ENCODE peak calls at places on chromosomes 12 and 14, in ten cellular contexts. H, B, N, O, U, Z, G, P, E and A are unnamed samples. For H3K36me3, the result is how much of the 10 kb centered on the place peaks cover.

GRCh38 chr12:9651265-9651729 is 18.2 kb upstream of the CLEC2D start:
- DNase-seq in O (no peak), G (peak), N (no peak), Z (peak), U (no peak), P (no peak), B (no peak), H (no peak), E (no peak), A (peak)

GRCh38 chr14:80996049-80996901 is 40.9 kb downstream of the TSHR start:
- DNase-seq in G (peak), P (no peak), O (peak), H (peak), Z (peak), B (peak), E (peak), U (no peak), N (no peak), A (peak)

GRCh38 chr12:63045020-63045860 is 105.8 kb downstream of the AVPR1A start:
- DNase-seq in U (no peak), H (no peak), P (no peak), B (no peak), G (no peak), E (no peak), O (peak), Z (peak), N (no peak), A (peak)

GRCh38 chr12:109762071-109762672 is 48.5 kb downstream of the FAM222A start:
- DNase-seq in O (no peak), P (peak), G (no peak), Z (no peak), B (no peak), H (no peak), N (no peak), U (no peak), E (no peak), A (no peak)

GRCh38 chr12:179131-179884 is 34.6 kb downstream of the SLC6A12 start:
- DNase-seq in O (no peak), U (no peak), N (peak), E (no peak), B (no peak), H (no peak), G (no peak), Z (no peak), P (no peak), A (peak)

GRCh38 chr12:86712425-86712843 is 456.2 kb upstream of the MGAT4C start:
- DNase-seq in H (peak), U (no peak), Z (peak), O (peak), B (no peak), N (no peak), P (no peak), E (no peak), G (no peak), A (peak)

GRCh38 chr12:4978737-4979136 is 64.9 kb upstream of the KCNA5 start:
- DNase-seq in B (no peak), G (no peak), U (no peak), P (no peak), E (no peak), H (no peak), Z (no peak), N (no peak), O (no peak), A (peak)

GRCh38 chr12:9928607-9929006 is 3.6 kb downstream of the CLEC2A start:
- DNase-seq in P (no peak), U (no peak), H (no peak), B (no peak), E (no peak), N (no peak), O (no peak), Z (no peak), G (no peak), A (no peak)

GRCh38 chr12:26735249-26735639 is 97.8 kb downstream of the ITPR2 start:
- DNase-seq in U (no peak), H (no peak), P (no peak), E (no peak), Z (no peak), N (no peak), B (no peak), O (no peak), G (no peak), A (no peak)

GRCh38 chr14:70827366-70828151 is 18.2 kb upstream of the MAP3K9 start:
- DNase-seq in H (no peak), O (no peak), N (no peak), U (no peak), G (no peak), B (no peak), E (no peak), P (no peak), Z (peak), A (peak)

GRCh38 chr12:42564540-42564939 is 25.0 kb downstream of the PRICKLE1 start:
- DNase-seq in O (no peak), B (no peak), U (no peak), Z (no peak), G (no peak), P (no peak), H (no peak), N (no peak), E (no peak), A (no peak)

GRCh38 chr12:92363295-92364146 is 217.9 kb upstream of the BTG1 start:
- DNase-seq in G (peak), O (no peak), E (no peak), P (no peak), Z (no peak), B (peak), N (peak), U (no peak), H (no peak), A (no peak)

GRCh38 chr14:32201816-32202467 is at the start of gene RNU6-7:
- DNase-seq in P (no peak), E (no peak), Z (peak), G (peak), H (peak), O (no peak), U (no peak), N (peak), B (peak), A (no peak)

GRCh38 chr12:46227616-46228015 is 41.2 kb downstream of the SLC38A1 start:
- DNase-seq in H (no peak), N (no peak), U (no peak), E (no peak), Z (no peak), O (no peak), B (no peak), P (no peak), G (no peak), A (no peak)

GRCh38 chr12:57904848-57905811 is 36.2 kb upstream of the ATP23 start:
- DNase-seq in N (peak), Z (peak), B (peak), H (peak), U (peak), E (peak), P (peak), O (peak), G (peak), A (peak)

GRCh38 chr14:79543966-79544365 is 667.3 kb downstream of the DIO2 start:
- DNase-seq in O (no peak), B (no peak), H (no peak), N (no peak), Z (no peak), P (no peak), G (no peak), U (no peak), E (no peak), A (no peak)

GRCh38 chr12:67320614-67321305 is 51.6 kb downstream of the CAND1 start:
- DNase-seq in E (no peak), U (no peak), N (no peak), O (peak), B (no peak), H (no peak), P (no peak), G (no peak), Z (peak), A (no peak)

GRCh38 chr12:1797011-1797901 is 23.1 kb upstream of the LRTM2 start:
- DNase-seq in N (peak), G (peak), P (peak), Z (no peak), B (peak), O (no peak), H (no peak), U (no peak), E (peak), A (no peak)

GRCh38 chr14:76936483-76936882 is 92.0 kb downstream of the IRF2BPL start:
- DNase-seq in E (no peak), B (no peak), N (no peak), Z (no peak), G (no peak), H (no peak), P (no peak), U (no peak), O (no peak), A (peak)

GRCh38 chr12:127663716-127664115 is 603.3 kb upstream of the TMEM132C start:
- DNase-seq in U (no peak), G (no peak), O (no peak), E (no peak), H (no peak), B (no peak), Z (no peak), N (no peak), P (no peak), A (no peak)

GRCh38 chr14:50910495-50911420 is 33.5 kb downstream of the PYGL start:
- DNase-seq in Z (no peak), H (no peak), G (no peak), B (no peak), U (no peak), N (no peak), P (no peak), E (no peak), O (no peak), A (no peak)

GRCh38 chr14:80477388-80478160 is 266.3 kb upstream of the DIO2 start:
- DNase-seq in G (no peak), N (no peak), U (no peak), E (no peak), H (no peak), P (no peak), O (no peak), B (no peak), Z (peak), A (no peak)

GRCh38 chr14:65847065-65847847 is 434.7 kb downstream of the FUT8 start:
- DNase-seq in U (no peak), H (no peak), G (peak), P (no peak), O (no peak), E (no peak), Z (no peak), N (no peak), B (no peak), A (no peak)

GRCh38 chr14:33809456-33809855 is 141.4 kb downstream of the EGLN3 start:
- DNase-seq in N (no peak), H (no peak), O (no peak), U (no peak), P (no peak), B (no peak), G (no peak), E (no peak), Z (no peak), A (no peak)

GRCh38 chr14:91732859-91733477 is 1.1 kb upstream of the CATSPERB start:
- DNase-seq in E (no peak), N (no peak), U (no peak), Z (no peak), B (no peak), O (no peak), P (no peak), H (no peak), G (no peak), A (no peak)

GRCh38 chr14:55348766-55349453 is 62.7 kb downstream of the ATG14 start:
- DNase-seq in N (no peak), B (no peak), G (no peak), H (no peak), O (no peak), U (no peak), E (no peak), Z (peak), P (no peak), A (no peak)

GRCh38 chr12:114735680-114736374 is 51.9 kb upstream of the TBX3 start:
- DNase-seq in G (no peak), N (no peak), H (no peak), O (no peak), U (no peak), Z (no peak), E (no peak), P (no peak), B (no peak), A (no peak)

GRCh38 chr14:77067632-77068514 is 30.2 kb upstream of the CIPC start:
- DNase-seq in E (peak), Z (peak), N (peak), B (peak), P (peak), H (peak), U (no peak), O (no peak), G (peak), A (peak)

GRCh38 chr12:3119745-3120660 is 42.8 kb downstream of the TSPAN9 start:
- DNase-seq in G (no peak), P (peak), O (no peak), U (no peak), B (no peak), Z (peak), E (peak), N (peak), H (no peak), A (no peak)

GRCh38 chr14:78737606-78738005 is 567.4 kb downstream of the NRXN3 start:
- DNase-seq in G (no peak), H (no peak), P (no peak), N (no peak), U (no peak), Z (no peak), E (no peak), O (no peak), B (no peak), A (no peak)

GRCh38 chr14:29637406-29637805 is 290.2 kb downstream of the PRKD1 start:
- DNase-seq in E (peak), B (no peak), P (no peak), Z (no peak), O (peak), G (no peak), H (no peak), U (no peak), N (peak), A (peak)

GRCh38 chr14:31170411-31170810 is 37.2 kb downstream of the HECTD1 start:
- DNase-seq in H (no peak), G (no peak), O (no peak), Z (peak), E (no peak), P (no peak), B (no peak), N (no peak), U (no peak), A (no peak)

GRCh38 chr12:110762891-110763290 is 20.2 kb upstream of the PPP1CC start:
- DNase-seq in G (no peak), O (no peak), P (no peak), N (no peak), E (no peak), B (no peak), H (no peak), Z (no peak), U (no peak), A (no peak)

GRCh38 chr12:49521391-49521790 is 17.4 kb upstream of the KCNH3 start:
- DNase-seq in Z (no peak), G (no peak), N (no peak), O (no peak), P (no peak), U (no peak), E (no peak), H (no peak), B (no peak), A (no peak)

GRCh38 chr12:108401964-108402363 is 62.9 kb upstream of the CMKLR1 start:
- DNase-seq in U (no peak), B (no peak), O (no peak), Z (no peak), H (no peak), N (no peak), E (no peak), P (no peak), G (no peak), A (no peak)

GRCh38 chr14:91418387-91419043 is 895 bp upstream of the CCDC88C start:
- DNase-seq in Z (peak), P (peak), N (peak), U (no peak), E (peak), O (no peak), G (peak), H (peak), B (peak), A (peak)

GRCh38 chr12:52244615-52244994 is 11.6 kb downstream of the KRT7 start:
- DNase-seq in E (peak), G (no peak), H (no peak), P (no peak), N (no peak), O (no peak), U (no peak), B (no peak), Z (no peak), A (peak)

GRCh38 chr12:111455448-111456320 is 50.0 kb downstream of the SH2B3 start:
- DNase-seq in O (no peak), B (no peak), P (no peak), N (no peak), H (no peak), E (no peak), U (no peak), G (no peak), Z (no peak), A (no peak)

DNA sequence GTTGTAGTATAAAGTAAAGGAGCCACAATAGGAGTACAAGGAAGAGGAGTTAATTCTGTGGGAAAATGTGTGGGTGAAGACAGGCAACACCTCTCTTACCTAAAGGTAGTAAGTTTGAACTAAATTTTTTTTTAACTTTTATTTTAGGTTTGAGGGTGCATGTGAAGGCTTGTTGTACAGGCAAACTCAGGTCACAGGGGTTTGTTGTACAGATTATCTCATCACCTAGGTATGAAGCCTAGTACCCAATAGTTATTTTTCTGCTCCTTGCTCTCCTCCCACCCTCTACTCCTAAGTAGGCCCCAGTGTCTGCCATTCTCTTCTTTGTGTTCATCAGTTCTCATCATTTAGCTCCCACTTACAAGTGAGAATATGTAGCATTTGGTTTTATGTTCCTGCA is 70.5 kb downstream of the DNAI7 start:
- DNase-seq in Z (peak), O (no peak), G (no peak), E (no peak), B (no peak), N (no peak), U (no peak), H (no peak), P (no peak), A (no peak)
- H3K36me3 ChIP-seq in Z (under half), O (under half), G (under half), E (under half), B (under half), N (under half), U (under half), H (under half), P (under half), A (under half)

DNA sequence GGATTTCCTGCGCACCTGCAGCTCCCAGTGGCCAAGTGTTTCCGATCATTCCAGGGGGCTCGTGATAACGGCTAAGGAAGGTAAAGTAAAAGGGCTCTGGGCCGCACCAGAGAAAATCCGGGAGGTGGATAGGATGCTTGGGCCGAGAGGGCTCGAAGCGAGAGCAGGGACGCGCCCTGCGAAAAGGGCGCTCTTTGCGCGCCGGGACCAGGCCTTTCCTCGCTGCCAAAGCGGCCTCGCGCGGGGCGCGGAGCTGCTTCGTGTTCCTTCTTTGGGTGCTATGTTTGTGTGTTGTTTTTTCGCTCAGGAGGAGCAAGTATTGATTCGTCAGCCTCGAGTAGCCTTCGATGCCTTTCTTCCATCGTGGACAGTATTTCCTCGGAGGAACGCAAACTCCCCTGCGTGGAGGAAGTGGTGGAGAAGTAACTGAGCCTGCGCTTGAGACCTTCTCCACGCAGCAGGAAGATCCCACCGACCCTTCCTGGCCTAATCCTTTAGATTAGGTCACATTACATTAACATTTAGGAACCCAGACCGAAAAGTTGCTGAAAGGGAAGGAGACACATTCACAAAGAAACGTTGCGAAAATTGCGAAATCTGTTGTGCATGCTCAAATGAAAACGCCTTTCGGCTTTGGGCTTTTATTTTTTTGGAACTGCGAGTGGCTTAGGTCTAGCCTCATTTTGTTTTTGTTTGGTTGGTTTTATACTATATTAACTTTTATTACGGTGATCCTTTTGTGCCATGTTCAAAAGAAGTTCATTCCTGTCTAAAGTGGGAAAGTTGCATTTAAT is 1.3 kb downstream of the MYF6 start:
- DNase-seq in G (no peak), B (peak), N (no peak), U (no peak), P (no peak), Z (no peak), E (no peak), H (no peak), O (no peak), A (no peak)
- H3K4me3 ChIP-seq in G (no peak), B (peak), N (peak), U (no peak), P (no peak), Z (no peak), E (no peak), H (no peak), O (peak), A (no peak)

DNA sequence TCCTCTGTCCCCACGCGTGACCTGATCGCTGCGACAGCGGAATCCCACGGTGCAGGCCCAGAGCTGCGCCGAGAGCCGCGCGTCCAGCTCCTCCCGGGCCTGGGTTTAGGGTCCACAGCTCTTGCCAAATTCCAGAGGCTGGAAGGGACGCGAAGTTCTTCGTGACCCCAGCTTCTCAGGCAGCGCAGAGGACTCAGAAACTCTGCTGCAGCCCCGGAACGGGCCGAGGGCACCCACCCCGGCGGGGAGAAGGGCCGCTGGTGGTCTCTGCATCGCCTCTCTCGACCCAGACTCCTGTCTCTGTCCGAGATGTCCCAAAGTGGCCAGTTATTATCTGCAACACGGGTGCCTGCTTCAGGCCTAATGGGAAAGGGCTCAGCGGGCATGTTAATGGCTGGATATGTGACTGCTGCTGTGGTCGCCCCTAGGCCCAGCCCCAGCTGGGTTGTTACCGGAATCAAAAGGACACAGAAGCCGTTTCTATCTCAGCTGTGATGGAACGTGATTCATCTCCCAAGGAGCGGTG is 236.4 kb downstream of the VRK1 start:
- DNase-seq in E (no peak), B (no peak), H (no peak), P (no peak), N (no peak), U (no peak), G (no peak), Z (no peak), O (no peak), A (no peak)
- H3K36me3 ChIP-seq in E (under half), B (under half), H (under half), P (under half), N (under half), U (under half), G (under half), Z (under half), O (under half), A (under half)

DNA sequence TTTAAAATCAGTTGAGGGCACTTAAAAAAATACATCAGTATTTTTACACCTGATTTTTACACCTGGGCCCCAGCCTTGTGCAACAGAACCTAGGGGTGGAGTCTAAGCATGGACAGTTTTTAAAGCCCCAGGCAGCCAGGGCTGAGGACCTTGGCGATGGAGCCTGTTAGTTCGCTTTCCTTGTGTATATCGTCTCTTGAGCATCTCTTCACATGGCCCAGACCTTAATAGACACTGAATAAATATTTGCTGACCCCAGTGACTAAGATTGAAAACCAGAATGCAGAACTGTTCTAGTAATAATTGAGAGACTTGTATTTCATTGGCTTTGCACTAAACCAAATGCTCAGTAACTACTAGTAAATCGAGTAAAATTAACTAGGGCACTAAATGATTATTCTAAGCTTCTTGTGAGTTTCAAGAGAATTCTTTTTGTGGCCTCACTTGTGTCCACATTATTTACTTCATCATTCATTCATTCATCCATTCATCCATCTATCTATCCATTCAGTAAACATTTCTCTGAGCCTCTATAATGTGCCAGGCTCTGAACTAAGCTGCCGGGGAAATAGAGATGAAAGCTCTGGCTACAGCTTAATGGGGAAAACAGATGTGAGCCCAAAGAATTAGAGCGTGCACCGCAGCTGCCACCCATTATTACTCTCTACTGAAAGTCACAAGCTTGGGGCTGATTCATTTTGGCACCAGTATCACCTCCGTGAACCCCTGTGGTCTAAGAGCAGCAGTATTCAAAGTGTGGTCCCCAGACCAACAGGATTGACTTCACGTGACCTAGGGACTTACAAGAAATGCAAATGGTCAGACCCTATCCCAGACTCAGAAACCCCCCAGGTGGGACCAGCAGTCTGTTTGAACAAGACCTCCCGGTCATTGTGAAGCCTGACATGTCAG is 30.7 kb upstream of the BCL7A start:
- DNase-seq in P (no peak), O (no peak), Z (no peak), B (peak), G (no peak), U (no peak), E (no peak), H (no peak), N (no peak), A (peak)
- H3K4me3 ChIP-seq in P (no peak), O (no peak), Z (no peak), B (no peak), G (no peak), U (no peak), E (no peak), H (no peak), N (no peak), A (no peak)